ENCODE peak calls at places on chromosomes 4 and X, in four cellular contexts. A is nucleus accumbens, K is H9, I is lung microvascular endothelial cell. T is an unnamed sample.

GRCh38 chrX:116596010-116596409 is 133.2 kb upstream of the CT83 start:
- DNase-seq in A (no peak), K (no peak), I (no peak), T (no peak)

GRCh38 chr4:127047930-127048329 is 584.8 kb upstream of the INTU start:
- DNase-seq in A (no peak), K (no peak), I (no peak), T (no peak)

GRCh38 chr4:45004847-45005565 is 278.6 kb upstream of the GNPDA2 start:
- DNase-seq in A (no peak), K (no peak), I (no peak), T (no peak)

GRCh38 chr4:105626846-105627245 is 74.4 kb downstream of the ARHGEF38 start:
- DNase-seq in A (no peak), K (no peak), I (no peak), T (no peak)

GRCh38 chrX:11725631-11726442 is 32.2 kb upstream of the MSL3 start:
- DNase-seq in A (no peak), K (no peak), I (no peak), T (no peak)

GRCh38 chr4:55181606-55182005 is 56.2 kb upstream of the KDR start:
- DNase-seq in A (no peak), K (no peak), I (no peak), T (no peak)

GRCh38 chrX:79065696-79066095 is 78.8 kb upstream of the GPR174 start:
- DNase-seq in A (no peak), K (no peak), I (no peak), T (no peak)

GRCh38 chrX:12971282-12972003 is 3.5 kb upstream of the TMSB4X start:
- DNase-seq in A (no peak), K (no peak), I (peak; percentile 48), T (no peak)

GRCh38 chrX:21373637-21374162 is 518 bp upstream of the CNKSR2 start:
- DNase-seq in A (no peak), K (peak; percentile 28), I (no peak), T (no peak)

GRCh38 chr4:15144249-15144966 is 142.1 kb downstream of the CPEB2 start:
- DNase-seq in A (peak; percentile 12), K (no peak), I (peak; percentile 25), T (no peak)

GRCh38 chr4:168432419-168433146 is 47.7 kb downstream of the DDX60L start:
- DNase-seq in A (no peak), K (no peak), I (no peak), T (no peak)

GRCh38 chrX:30874851-30875250 is 14.2 kb downstream of the TAB3 start:
- DNase-seq in A (no peak), K (no peak), I (no peak), T (no peak)

GRCh38 chrX:63835361-63835760 is 50.3 kb upstream of the ARHGEF9 start:
- DNase-seq in A (no peak), K (no peak), I (no peak), T (no peak)

GRCh38 chr4:105246712-105247111 is 100.0 kb downstream of the TET2 start:
- DNase-seq in A (no peak), K (no peak), I (no peak), T (no peak)

GRCh38 chr4:1862055-1862911 is 6.3 kb upstream of the LETM1 start:
- DNase-seq in A (no peak), K (no peak), I (no peak), T (peak; percentile 55)